ENCODE peak calls at places on chromosomes 16 and 17, in eight cellular contexts. T is lower leg skin, Y is foreskin fibroblast, B is mucosa of descending colon, R is BJ, C is astrocyte of the cerebellum, A is suprapubic skin, E is heart right ventricle. Z is an unnamed sample.
A peak's percentile ranks its signal among the peaks of the same experiment; 100 is the strongest.

GRCh38 chr17:3602499-3602898 is 6.7 kb downstream of the TRPV1 start:
- DNase-seq in A (no peak), Y (no peak), C (no peak), B (peak; percentile 19), T (no peak), E (peak; percentile 18), R (no peak), Z (no peak)

GRCh38 chr17:78241277-78242023 is 10.0 kb downstream of the TMEM235 start:
- DNase-seq in B (no peak), E (no peak), C (no peak), T (no peak), R (no peak), Y (peak; percentile 19), A (no peak), Z (peak; percentile 7)

GRCh38 chr16:4179020-4179419 is 62.8 kb upstream of the ADCY9 start:
- DNase-seq in R (no peak), C (no peak), Y (peak; percentile 41), B (no peak), T (peak; percentile 93), E (no peak), A (no peak), Z (no peak)

GRCh38 chr17:45146616-45147101 is 1.6 kb upstream of the HEXIM1 start:
- DNase-seq in A (no peak), E (no peak), C (no peak), R (peak; percentile 82), T (no peak), B (peak; percentile 81), Y (no peak), Z (no peak)

GRCh38 chr16:88983771-88984687 is 7.0 kb upstream of the CBFA2T3 start:
- DNase-seq in B (no peak), R (no peak), T (no peak), E (no peak), A (no peak), Y (no peak), C (no peak), Z (no peak)

GRCh38 chr17:9959377-9959981 is 54.4 kb upstream of the RCVRN start:
- DNase-seq in C (peak; percentile 34), R (no peak), T (no peak), E (no peak), Y (peak; percentile 25), A (no peak), B (peak; percentile 37), Z (no peak)

GRCh38 chr16:14418795-14419225 is 211.2 kb downstream of the PARN start:
- DNase-seq in E (no peak), Y (no peak), B (no peak), R (no peak), C (no peak), A (no peak), T (no peak), Z (no peak)

GRCh38 chr17:45225964-45226530 is 4.4 kb downstream of the FMNL1 start:
- DNase-seq in R (no peak), A (no peak), E (peak; percentile 71), Y (no peak), C (no peak), T (peak; percentile 95), B (peak; percentile 82), Z (no peak)

GRCh38 chr17:40547079-40547784 is 18.0 kb downstream of the CCR7 start:
- DNase-seq in A (peak; percentile 72), E (no peak), C (no peak), Y (no peak), R (no peak), B (peak; percentile 7), T (peak; percentile 82), Z (no peak)

GRCh38 chr16:84115919-84116719 is 623 bp downstream of the MBTPS1 start:
- DNase-seq in E (peak; percentile 43), Y (no peak), C (no peak), R (no peak), T (peak; percentile 91), B (peak; percentile 71), A (no peak), Z (no peak)

GRCh38 chr16:50338371-50339231 is 30.2 kb downstream of the BRD7 start:
- DNase-seq in A (no peak), Y (no peak), R (no peak), E (no peak), C (no peak), T (no peak), B (no peak), Z (no peak)

GRCh38 chr16:50228364-50228868 is 37.9 kb upstream of the ADCY7 start:
- DNase-seq in R (no peak), T (no peak), A (no peak), Y (no peak), B (no peak), E (no peak), C (no peak), Z (no peak)

GRCh38 chr16:57694556-57695377 is at the start of gene DRC7:
- DNase-seq in Y (no peak), E (peak; percentile 39), A (no peak), R (no peak), C (no peak), T (peak; percentile 77), B (peak; percentile 31), Z (no peak)
- H3K4me3 ChIP-seq in Y (no peak within 1 kb of the TSS), E (no peak within 1 kb of the TSS), A (no peak within 1 kb of the TSS), R (no peak within 1 kb of the TSS), C (peak within 1 kb of the TSS; percentile 39), T (no peak within 1 kb of the TSS), B (no peak within 1 kb of the TSS), Z (no peak within 1 kb of the TSS)

DNA sequence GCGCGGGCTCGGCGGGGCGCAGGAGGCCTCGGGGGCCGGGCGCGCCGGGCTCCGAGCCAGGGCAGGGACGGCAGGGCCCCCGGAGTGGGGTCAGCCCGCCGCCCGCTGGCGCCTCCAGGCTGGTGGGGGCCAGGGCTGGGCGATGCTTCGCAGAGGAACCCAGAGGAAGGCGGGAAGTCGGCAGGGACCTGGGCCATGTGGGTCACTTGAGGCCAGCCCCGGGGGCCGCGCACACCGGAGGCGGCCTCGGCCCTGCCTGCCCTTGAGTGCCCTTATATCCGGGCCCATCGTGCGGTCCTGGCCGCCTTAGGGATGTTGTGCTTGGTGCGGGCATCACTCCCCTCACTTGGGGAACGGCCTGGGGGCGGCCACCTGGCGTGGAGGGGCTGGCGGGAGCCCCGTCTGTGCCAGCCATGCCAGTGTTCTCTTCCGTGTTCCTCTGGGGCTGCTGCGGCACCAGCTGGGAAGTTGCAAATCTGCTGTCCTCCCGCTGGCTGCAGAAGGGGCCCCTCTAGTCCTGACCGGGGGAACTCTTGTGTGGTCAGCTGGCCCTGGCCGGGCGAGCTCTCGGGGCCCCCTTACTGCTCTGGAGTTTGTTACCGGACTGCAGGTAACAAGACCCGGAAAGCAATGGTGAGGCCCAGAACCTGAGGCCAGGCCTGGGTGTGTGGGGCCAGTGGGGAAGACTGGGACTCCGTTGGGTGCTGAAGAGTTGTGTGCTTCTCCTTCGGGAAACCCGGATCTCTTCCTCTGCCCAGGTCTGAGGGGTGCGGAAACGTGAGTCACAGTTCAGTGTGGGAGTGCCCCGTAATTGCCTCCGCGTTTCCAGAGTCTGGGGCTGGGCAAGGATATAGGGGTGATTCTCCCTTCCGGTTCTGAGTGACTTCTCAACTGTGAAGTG is 849 bp downstream of the CAPN15 start:
- DNase-seq in Y (peak; percentile 77), E (peak; percentile 48), B (peak; percentile 82), A (no peak), T (peak; percentile 91), C (peak; percentile 8), R (no peak), Z (no peak)
- H3K4me3 ChIP-seq in Y (peak overlapping the region; percentile 65), E (peak overlapping the region; percentile 70), B (peak overlapping the region; percentile 74), A (peak overlapping the region; percentile 73), T (peak overlapping the region; percentile 48), C (peak overlapping the region; percentile 65), R (peak overlapping the region; percentile 73), Z (peak overlapping the region; percentile 82)

GRCh38 chr16:75263291-75263962 is 12.0 kb upstream of the BCAR1 start:
- DNase-seq in E (no peak), A (no peak), B (no peak), Y (no peak), C (no peak), T (peak; percentile 84), R (no peak), Z (no peak)
- H3K4me3 ChIP-seq in E (no peak overlapping the region), A (peak overlapping the region; percentile 86), B (no peak overlapping the region), Y (peak overlapping the region; percentile 85), C (peak overlapping the region; percentile 98), T (no peak overlapping the region), R (peak overlapping the region; percentile 98), Z (peak overlapping the region; percentile 81)

DNA sequence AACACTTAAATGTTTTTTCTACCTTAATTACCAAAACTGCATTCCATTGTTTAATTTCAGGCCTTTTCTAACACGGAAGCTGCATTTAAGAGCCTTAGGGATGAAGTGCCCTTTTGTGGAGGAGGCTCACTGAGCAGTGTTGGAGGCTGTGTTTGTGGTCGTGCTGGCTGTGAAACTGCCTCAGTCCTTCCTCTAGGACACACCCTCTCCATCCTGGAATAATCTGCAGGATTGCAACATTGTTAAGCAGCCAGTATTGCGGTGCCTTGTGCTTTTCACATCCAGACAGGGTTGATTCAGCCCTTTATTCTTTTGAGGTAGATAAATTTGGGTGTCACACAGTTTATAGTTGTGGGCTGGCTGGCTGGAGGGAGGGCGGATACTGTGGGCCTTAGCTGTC is 141.6 kb downstream of the CDRT15L2 start:
- DNase-seq in E (no peak), R (no peak), B (no peak), C (no peak), T (no peak), Y (no peak), A (no peak), Z (no peak)
- H3K4me3 ChIP-seq in E (no peak overlapping the region), R (no peak overlapping the region), B (no peak overlapping the region), C (no peak overlapping the region), T (no peak overlapping the region), Y (no peak overlapping the region), A (no peak overlapping the region), Z (no peak overlapping the region)

GRCh38 chr16:30903002-30903401 is 6.6 kb downstream of the CTF1 start:
- DNase-seq in Y (no peak), T (no peak), R (no peak), B (no peak), C (no peak), E (no peak), A (no peak), Z (no peak)
- H3K4me3 ChIP-seq in Y (no peak overlapping the region), T (no peak overlapping the region), R (no peak overlapping the region), B (no peak overlapping the region), C (no peak overlapping the region), E (peak overlapping the region; percentile 32), A (peak overlapping the region; percentile 47), Z (no peak overlapping the region)

DNA sequence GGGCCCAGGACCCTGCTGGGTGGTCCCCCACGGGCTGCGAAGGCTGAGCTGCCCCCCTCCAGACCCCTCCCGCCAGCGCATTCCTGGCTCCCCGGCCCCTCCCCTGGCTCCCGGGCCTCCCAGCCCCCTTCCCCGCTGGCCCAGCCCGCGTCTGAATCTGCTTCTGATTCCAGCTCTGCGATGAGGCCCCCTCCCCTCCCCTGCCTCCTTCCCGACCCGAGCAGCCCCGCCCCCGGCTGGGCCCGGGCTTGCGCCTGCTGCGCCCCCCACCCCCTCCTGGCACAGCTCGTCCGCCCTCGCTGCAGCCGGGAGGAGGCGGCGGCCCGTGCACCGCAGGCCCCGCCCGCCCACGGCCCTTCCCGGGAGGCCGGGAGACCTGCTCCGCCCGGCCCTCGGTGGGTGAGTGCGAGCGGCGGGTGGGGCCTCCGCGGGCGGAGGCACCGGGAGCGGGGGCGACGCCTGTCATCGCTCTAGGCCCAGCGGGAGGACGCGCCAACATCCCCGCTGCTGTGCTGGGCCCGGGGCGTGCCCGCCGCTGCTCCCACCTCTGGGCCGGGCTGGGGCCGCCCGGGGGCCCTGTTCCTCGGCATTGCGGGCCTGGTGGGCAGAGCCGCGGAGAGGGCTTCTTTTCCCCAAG is at the start of gene NTN3:
- DNase-seq in B (no peak), A (no peak), T (no peak), C (no peak), E (no peak), Y (no peak), R (no peak), Z (no peak)
- H3K4me3 ChIP-seq in B (no peak within 1 kb of the TSS), A (peak within 1 kb of the TSS; percentile 35), T (peak within 1 kb of the TSS; percentile 7), C (peak within 1 kb of the TSS; percentile 12), E (no peak within 1 kb of the TSS), Y (peak within 1 kb of the TSS; percentile 18), R (peak within 1 kb of the TSS; percentile 17), Z (peak within 1 kb of the TSS; percentile 27)

Z was measured in AG04449.